ENCODE peak calls at places on chromosomes 7 and 10, in ten cellular contexts. F is progenitor cell of endocrine pancreas; M is vagina; B is uterus; P is HFFc6; N is ovary; H is heart right ventricle; X is NB4; R is WTC11; U is CD8-positive, alpha-beta T cell. T is an unnamed sample.

GRCh38 chr10:76970795-76971519 is 666.7 kb downstream of the KCNMA1 start:
- DNase-seq in M (no peak), B (no peak), H (no peak), N (no peak), R (no peak), F (no peak), U (no peak), X (no peak), P (no peak), T (no peak)

GRCh38 chr10:109963439-109963838 is 40.1 kb upstream of the XPNPEP1 start:
- DNase-seq in P (no peak), N (no peak), R (no peak), F (no peak), M (no peak), X (no peak), B (no peak), H (no peak), U (no peak), T (no peak)

GRCh38 chr10:101639141-101639900 is 51.2 kb downstream of the DPCD start:
- DNase-seq in H (no peak), P (no peak), R (no peak), N (no peak), B (no peak), U (no peak), F (no peak), M (no peak), X (no peak), T (no peak)

GRCh38 chr7:139725077-139725476 is 52.7 kb downstream of the HIPK2 start:
- DNase-seq in X (no peak), H (no peak), B (no peak), U (no peak), P (peak), M (no peak), R (no peak), N (no peak), F (no peak), T (no peak)

GRCh38 chr10:98062424-98062823 is 32.0 kb upstream of the CRTAC1 start:
- DNase-seq in X (no peak), B (no peak), U (no peak), N (no peak), P (no peak), F (no peak), R (no peak), H (no peak), M (no peak), T (peak)

GRCh38 chr10:8712653-8713052 is 658.2 kb downstream of the GATA3 start:
- DNase-seq in B (no peak), F (no peak), R (no peak), M (no peak), N (no peak), U (no peak), P (no peak), X (no peak), H (no peak), T (no peak)

GRCh38 chr10:95814011-95814727 is 58.2 kb downstream of the ENTPD1 start:
- DNase-seq in M (no peak), H (peak), R (no peak), U (no peak), B (no peak), N (no peak), P (peak), F (no peak), X (no peak), T (no peak)

GRCh38 chr10:90635111-90635798 is 222.6 kb downstream of the HTR7 start:
- DNase-seq in B (no peak), U (no peak), F (no peak), M (no peak), X (no peak), H (no peak), R (no peak), N (no peak), P (no peak), T (no peak)

GRCh38 chr7:44488955-44489354 is 1.5 kb downstream of the NUDCD3 start:
- DNase-seq in P (no peak), H (no peak), U (no peak), F (no peak), R (no peak), B (no peak), M (no peak), N (no peak), X (no peak), T (no peak)

GRCh38 chr10:49759787-49760551 is 2.2 kb downstream of the OGDHL start:
- DNase-seq in F (no peak), M (no peak), B (no peak), U (no peak), R (no peak), P (no peak), N (no peak), H (no peak), X (no peak), T (no peak)

GRCh38 chr10:93656155-93656554 is 43.8 kb downstream of the PDE6C start:
- DNase-seq in N (no peak), P (no peak), F (no peak), X (no peak), M (no peak), R (no peak), U (no peak), B (no peak), H (no peak), T (no peak)

GRCh38 chr7:73431041-73431835 is 2.3 kb upstream of the FZD9 start:
- DNase-seq in B (no peak), U (no peak), H (no peak), N (no peak), P (no peak), F (no peak), X (no peak), R (peak), M (no peak), T (no peak)

GRCh38 chr7:27174077-27175004 is at the start of gene HOXA10:
- DNase-seq in U (no peak), N (peak), P (peak), R (no peak), M (no peak), X (peak), F (no peak), H (no peak), B (peak), T (no peak)

GRCh38 chr10:78424721-78425120 is 391.1 kb downstream of the RPS24 start:
- DNase-seq in H (no peak), U (no peak), P (no peak), R (peak), F (no peak), X (peak), M (no peak), N (no peak), B (no peak), T (no peak)
- TF ChIP-seq CTCF in H (no peak), U (no peak), P (peak), R (no peak), F (peak), X (peak), M (no peak), N (no peak), B (no peak), T (peak)

DNA sequence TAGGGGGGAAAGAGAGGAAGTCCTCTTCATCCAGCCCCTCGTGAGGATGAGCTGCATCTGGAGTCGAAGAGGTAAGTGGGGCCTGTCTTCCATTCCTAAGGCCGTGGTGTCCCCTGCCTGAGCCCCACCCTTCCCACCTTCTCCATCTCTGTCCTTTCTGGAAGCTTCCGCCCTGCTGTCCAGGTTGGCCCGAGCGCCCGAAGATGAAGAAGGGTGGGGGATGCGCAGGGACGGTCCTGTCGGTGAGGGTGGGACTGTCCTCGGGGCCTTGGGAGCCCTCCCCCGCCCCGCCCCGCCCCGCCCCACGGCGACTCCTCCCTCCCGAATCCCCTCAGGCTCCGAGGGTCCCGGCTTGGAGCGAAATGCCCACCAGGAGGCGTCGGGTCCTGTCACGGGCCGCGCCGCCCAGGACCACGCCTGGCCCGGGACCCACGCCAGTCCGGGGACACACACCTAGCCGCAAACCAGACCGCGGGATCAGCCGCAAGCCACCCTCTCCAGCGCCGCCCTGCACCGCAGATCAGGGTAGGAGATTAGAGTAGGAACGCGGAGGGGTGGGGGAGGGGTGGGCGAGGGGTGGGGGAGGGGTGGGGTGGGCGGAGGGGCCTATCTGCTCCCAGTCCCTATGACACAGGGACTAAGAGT is 15.3 kb downstream of the GPRIN2 start:
- DNase-seq in R (peak), H (no peak), N (no peak), P (no peak), B (peak), X (no peak), U (no peak), M (no peak), F (peak), T (no peak)
- TF ChIP-seq CTCF in R (peak), H (peak), N (no peak), P (peak), B (no peak), X (no peak), U (no peak), M (no peak), F (peak), T (no peak)

DNA sequence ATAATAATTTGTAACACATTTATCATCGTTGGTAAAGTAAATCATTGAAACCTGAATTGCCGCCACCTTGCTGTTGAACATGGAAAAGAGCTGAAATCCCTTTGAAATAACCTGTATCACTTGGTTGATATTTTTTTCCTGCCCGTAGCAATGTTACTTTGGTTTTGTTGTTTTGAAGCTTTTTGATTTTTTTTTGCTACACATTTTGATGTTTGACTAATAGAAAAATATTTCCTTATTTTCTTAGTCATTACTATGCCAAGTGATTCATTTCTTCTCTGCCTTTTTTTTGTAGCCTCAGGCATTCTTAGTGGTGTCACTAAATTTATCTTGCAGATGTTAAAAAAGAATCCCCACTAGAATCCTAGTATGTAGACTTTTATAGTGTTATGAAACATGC is 235.1 kb upstream of the MEOX2 start:
- DNase-seq in P (peak), F (no peak), H (no peak), B (no peak), U (no peak), N (no peak), M (no peak), X (no peak), R (no peak), T (no peak)
- TF ChIP-seq CTCF in P (peak), F (no peak), H (no peak), B (no peak), U (no peak), N (no peak), M (no peak), X (no peak), R (no peak), T (no peak)

DNA sequence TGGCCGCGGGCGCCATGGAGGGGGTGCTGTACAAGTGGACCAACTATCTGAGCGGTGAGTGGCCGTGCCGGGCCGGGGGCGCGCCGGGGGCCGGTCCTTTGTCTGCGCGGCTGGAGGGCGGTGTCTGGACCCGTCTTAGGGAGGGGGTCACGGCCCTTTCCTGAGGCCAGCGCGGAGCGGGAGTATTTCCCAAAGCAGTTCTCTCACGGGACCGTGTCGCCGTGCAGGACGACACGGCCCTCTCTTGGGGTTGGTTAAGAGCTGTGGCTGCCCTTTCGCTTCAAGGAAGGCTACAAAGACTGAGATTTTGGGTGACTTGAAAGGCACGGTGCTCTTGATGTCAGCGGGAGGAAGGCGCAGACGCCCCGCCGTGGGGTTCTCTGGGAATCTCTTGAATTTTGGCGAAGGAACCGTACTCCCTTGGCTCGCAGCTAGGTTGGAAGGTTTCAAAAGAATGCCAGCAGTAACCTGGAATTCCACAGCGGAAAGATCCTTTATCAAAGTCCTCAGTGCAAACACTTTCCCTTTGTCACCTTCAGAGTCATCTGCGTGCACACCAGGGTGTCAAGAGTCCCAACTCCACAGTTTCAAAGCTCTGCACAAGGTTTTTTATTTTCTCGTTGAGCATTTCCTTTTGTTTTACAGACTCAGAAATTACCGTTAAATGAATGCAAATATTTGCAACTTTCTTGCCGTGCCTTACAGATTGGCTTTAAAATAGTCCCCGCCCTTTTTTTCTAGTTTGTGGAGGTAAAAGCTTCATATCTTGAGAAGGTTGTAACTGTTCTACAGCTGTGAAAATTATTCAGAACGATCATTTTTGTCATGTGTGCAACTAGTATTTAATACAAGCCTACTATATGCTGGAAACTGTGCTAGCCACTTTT is 780 bp downstream of the PLEKHA8 start:
- DNase-seq in U (peak), B (no peak), P (peak), N (no peak), M (no peak), F (peak), R (peak), H (peak), X (peak), T (no peak)
- TF ChIP-seq CTCF in U (no peak), B (peak), P (no peak), N (no peak), M (no peak), F (no peak), R (no peak), H (no peak), X (no peak), T (no peak)

GRCh38 chr10:62076872-62077271 is 175.4 kb downstream of the ARID5B start:
- DNase-seq in P (peak), R (no peak), B (no peak), U (no peak), M (no peak), N (no peak), F (no peak), X (no peak), H (no peak), T (no peak)
- TF ChIP-seq CTCF in P (no peak), R (no peak), B (no peak), U (no peak), M (no peak), N (no peak), F (no peak), X (no peak), H (no peak), T (no peak)

DNA sequence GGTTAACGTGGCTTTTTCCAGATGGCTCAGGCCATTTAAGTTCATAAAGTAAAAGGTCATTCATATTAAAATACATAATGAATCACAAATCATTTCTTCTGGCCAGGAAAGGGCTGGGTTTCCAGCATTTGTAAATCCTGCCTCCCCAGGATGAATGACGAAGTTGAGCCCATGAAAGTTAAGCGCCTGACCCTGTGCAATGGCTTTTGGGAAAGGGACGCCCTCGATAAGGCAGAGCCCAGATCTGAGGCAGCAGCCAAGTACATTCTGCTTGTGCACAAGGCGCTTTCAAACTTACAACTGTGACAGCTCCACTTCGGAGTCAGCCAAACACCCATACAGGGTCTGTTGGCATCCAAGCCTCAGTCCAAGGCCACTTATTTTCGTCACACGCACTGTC is 2.8 kb downstream of the GIMAP6 start:
- DNase-seq in F (no peak), R (no peak), N (no peak), B (no peak), H (peak), M (no peak), X (no peak), P (no peak), U (no peak), T (no peak)
- TF ChIP-seq CTCF in F (no peak), R (no peak), N (no peak), B (no peak), H (no peak), M (no peak), X (no peak), P (no peak), U (no peak), T (no peak)

T was measured in D721Med.